ENCODE peak calls at places on chromosomes 3 and 15, in ten cellular contexts. One of them, this sample, is unnamed.

GRCh38 chr3:114900908-114901307 is 246.2 kb downstream of the ZBTB20 start:
- DNase-seq in lower lobe of right lung: no peak
- DNase-seq in heart right ventricle: no peak
- DNase-seq in HepG2: no peak
- DNase-seq in transverse colon: no peak
- DNase-seq in foreskin fibroblast: no peak
- DNase-seq in colonic mucosa: no peak
- DNase-seq in suprapubic skin: no peak
- DNase-seq in fibroblast of the aortic adventitia: no peak
- DNase-seq in MM.1S: no peak
- DNase-seq in this sample: no peak

GRCh38 chr15:56996093-56996492 is 77.6 kb downstream of the TCF12 start:
- DNase-seq in foreskin fibroblast: no peak
- DNase-seq in heart right ventricle: no peak
- DNase-seq in transverse colon: no peak
- DNase-seq in suprapubic skin: no peak
- DNase-seq in HepG2: no peak
- DNase-seq in colonic mucosa: no peak
- DNase-seq in MM.1S: no peak
- DNase-seq in fibroblast of the aortic adventitia: peak; percentile 69
- DNase-seq in lower lobe of right lung: no peak
- DNase-seq in this sample: no peak

GRCh38 chr3:48236531-48236930 is 4.4 kb upstream of the ZNF589 start:
- DNase-seq in heart right ventricle: no peak
- DNase-seq in lower lobe of right lung: no peak
- DNase-seq in MM.1S: no peak
- DNase-seq in suprapubic skin: no peak
- DNase-seq in fibroblast of the aortic adventitia: no peak
- DNase-seq in transverse colon: no peak
- DNase-seq in colonic mucosa: no peak
- DNase-seq in foreskin fibroblast: no peak
- DNase-seq in HepG2: peak; percentile 54
- DNase-seq in this sample: no peak

GRCh38 chr3:195224156-195224979 is 46.6 kb downstream of the XXYLT1 start:
- DNase-seq in lower lobe of right lung: no peak
- DNase-seq in transverse colon: no peak
- DNase-seq in colonic mucosa: no peak
- DNase-seq in suprapubic skin: peak; percentile 57
- DNase-seq in heart right ventricle: no peak
- DNase-seq in HepG2: no peak
- DNase-seq in fibroblast of the aortic adventitia: no peak
- DNase-seq in MM.1S: peak; percentile 0
- DNase-seq in foreskin fibroblast: no peak
- DNase-seq in this sample: peak; percentile 31

GRCh38 chr3:112357888-112358287 is 24.9 kb downstream of the CD200 start:
- DNase-seq in fibroblast of the aortic adventitia: peak; percentile 36
- DNase-seq in MM.1S: no peak
- DNase-seq in colonic mucosa: no peak
- DNase-seq in transverse colon: no peak
- DNase-seq in HepG2: no peak
- DNase-seq in suprapubic skin: no peak
- DNase-seq in foreskin fibroblast: no peak
- DNase-seq in heart right ventricle: no peak
- DNase-seq in lower lobe of right lung: no peak
- DNase-seq in this sample: no peak

GRCh38 chr15:55694652-55695150 is 48.3 kb downstream of the PRTG start:
- DNase-seq in fibroblast of the aortic adventitia: no peak
- DNase-seq in transverse colon: no peak
- DNase-seq in suprapubic skin: no peak
- DNase-seq in colonic mucosa: peak; percentile 42
- DNase-seq in HepG2: no peak
- DNase-seq in lower lobe of right lung: no peak
- DNase-seq in MM.1S: no peak
- DNase-seq in foreskin fibroblast: peak; percentile 16
- DNase-seq in heart right ventricle: no peak
- DNase-seq in this sample: peak; percentile 69

GRCh38 chr3:99532246-99532645 is 106.1 kb upstream of the COL8A1 start:
- DNase-seq in suprapubic skin: no peak
- DNase-seq in HepG2: peak; percentile 29
- DNase-seq in MM.1S: no peak
- DNase-seq in foreskin fibroblast: peak; percentile 27
- DNase-seq in heart right ventricle: no peak
- DNase-seq in lower lobe of right lung: no peak
- DNase-seq in fibroblast of the aortic adventitia: peak; percentile 78
- DNase-seq in colonic mucosa: peak; percentile 49
- DNase-seq in transverse colon: peak; percentile 37
- DNase-seq in this sample: peak; percentile 80

GRCh38 chr15:48176097-48176496 is 2.0 kb downstream of the MYEF2 start:
- DNase-seq in heart right ventricle: no peak
- DNase-seq in lower lobe of right lung: no peak
- DNase-seq in foreskin fibroblast: no peak
- DNase-seq in MM.1S: no peak
- DNase-seq in transverse colon: no peak
- DNase-seq in colonic mucosa: no peak
- DNase-seq in suprapubic skin: no peak
- DNase-seq in fibroblast of the aortic adventitia: no peak
- DNase-seq in HepG2: no peak
- DNase-seq in this sample: peak; percentile 17

DNA sequence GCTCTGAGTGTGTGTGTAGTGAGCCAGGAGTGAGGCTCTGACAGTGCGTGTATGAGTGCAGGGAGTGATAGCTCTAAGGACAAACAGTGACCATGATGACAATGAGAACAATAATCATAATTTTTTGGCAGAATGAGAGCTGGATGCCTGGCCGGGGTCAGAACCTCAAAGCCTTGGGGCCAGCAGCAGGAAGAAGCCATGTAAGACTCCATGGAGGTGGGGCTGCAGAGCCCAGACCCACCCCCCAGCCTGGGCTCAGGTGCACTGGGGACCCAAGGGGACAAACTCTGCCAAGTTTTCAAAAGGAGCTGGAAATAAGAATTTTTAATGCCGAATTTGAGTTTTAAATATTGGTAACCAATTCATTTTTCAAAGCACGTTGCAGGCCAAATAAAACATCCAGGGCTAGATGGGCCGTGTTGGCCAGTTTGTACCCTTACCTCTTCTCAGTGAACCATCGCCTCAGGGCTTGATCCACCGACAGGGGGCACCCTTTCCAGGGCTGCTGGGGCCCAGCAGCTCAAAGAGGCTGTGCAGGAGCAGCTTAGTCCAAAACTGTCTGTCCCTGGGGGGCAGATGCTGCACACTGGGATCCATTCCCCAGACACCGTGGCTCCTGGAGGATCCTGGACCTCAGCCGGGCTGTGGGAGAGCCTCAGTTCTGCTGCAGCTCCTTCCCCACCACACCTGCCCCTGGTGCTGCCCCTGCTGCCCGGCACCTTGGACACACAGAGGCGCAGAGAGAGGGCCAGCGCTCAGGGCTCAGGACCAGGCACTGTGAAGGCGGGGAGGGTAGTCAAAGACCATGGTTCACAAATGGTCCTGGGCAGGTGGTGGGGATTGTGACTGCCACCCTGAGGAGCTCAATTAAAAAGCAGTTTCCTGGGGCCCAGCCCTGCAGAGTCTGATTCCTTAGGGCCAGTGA is 86.1 kb upstream of the PRR20G start:
- DNase-seq in suprapubic skin: peak; percentile 59
- DNase-seq in heart right ventricle: no peak
- DNase-seq in lower lobe of right lung: no peak
- DNase-seq in HepG2: no peak
- DNase-seq in foreskin fibroblast: no peak
- DNase-seq in fibroblast of the aortic adventitia: peak; percentile 1
- DNase-seq in MM.1S: no peak
- DNase-seq in transverse colon: peak; percentile 20
- DNase-seq in colonic mucosa: peak; percentile 29
- DNase-seq in this sample: no peak
- TF ChIP-seq CTCF in suprapubic skin: no peak
- TF ChIP-seq CTCF in heart right ventricle: peak; percentile 11
- TF ChIP-seq CTCF in lower lobe of right lung: peak; percentile 49
- TF ChIP-seq CTCF in HepG2: peak; percentile 50
- TF ChIP-seq CTCF in foreskin fibroblast: peak; percentile 27
- TF ChIP-seq CTCF in fibroblast of the aortic adventitia: peak; percentile 45
- TF ChIP-seq CTCF in MM.1S: peak; percentile 50
- TF ChIP-seq CTCF in transverse colon: no peak
- TF ChIP-seq CTCF in colonic mucosa: no peak
- TF ChIP-seq CTCF in this sample: peak; percentile 21

GRCh38 chr15:45704329-45705249 is 69.8 kb downstream of the SQOR start:
- DNase-seq in suprapubic skin: no peak
- DNase-seq in lower lobe of right lung: no peak
- DNase-seq in foreskin fibroblast: no peak
- DNase-seq in HepG2: no peak
- DNase-seq in fibroblast of the aortic adventitia: peak; percentile 39
- DNase-seq in transverse colon: peak; percentile 18
- DNase-seq in heart right ventricle: peak; percentile 21
- DNase-seq in colonic mucosa: peak; percentile 73
- DNase-seq in MM.1S: no peak
- DNase-seq in this sample: peak; percentile 16

GRCh38 chr15:45705510-45706473 is 71.0 kb downstream of the SQOR start:
- DNase-seq in suprapubic skin: no peak
- DNase-seq in heart right ventricle: peak; percentile 47
- DNase-seq in transverse colon: peak; percentile 83
- DNase-seq in fibroblast of the aortic adventitia: peak; percentile 90
- DNase-seq in MM.1S: peak; percentile 82
- DNase-seq in HepG2: peak; percentile 68
- DNase-seq in colonic mucosa: peak; percentile 87
- DNase-seq in foreskin fibroblast: peak; percentile 80
- DNase-seq in lower lobe of right lung: peak; percentile 69
- DNase-seq in this sample: peak; percentile 89

GRCh38 chr15:45701108-45701507 is 66.3 kb downstream of the SQOR start:
- DNase-seq in colonic mucosa: no peak
- DNase-seq in heart right ventricle: no peak
- DNase-seq in suprapubic skin: no peak
- DNase-seq in fibroblast of the aortic adventitia: no peak
- DNase-seq in MM.1S: no peak
- DNase-seq in lower lobe of right lung: no peak
- DNase-seq in transverse colon: no peak
- DNase-seq in foreskin fibroblast: no peak
- DNase-seq in HepG2: no peak
- DNase-seq in this sample: no peak

GRCh38 chr15:45702041-45702440 is 67.2 kb downstream of the SQOR start:
- DNase-seq in suprapubic skin: no peak
- DNase-seq in fibroblast of the aortic adventitia: no peak
- DNase-seq in foreskin fibroblast: no peak
- DNase-seq in colonic mucosa: no peak
- DNase-seq in transverse colon: no peak
- DNase-seq in HepG2: no peak
- DNase-seq in MM.1S: no peak
- DNase-seq in lower lobe of right lung: no peak
- DNase-seq in heart right ventricle: no peak
- DNase-seq in this sample: no peak

GRCh38 chr15:45703670-45704328 is 69.0 kb downstream of the SQOR start:
- DNase-seq in lower lobe of right lung: no peak
- DNase-seq in fibroblast of the aortic adventitia: no peak
- DNase-seq in foreskin fibroblast: no peak
- DNase-seq in suprapubic skin: no peak
- DNase-seq in heart right ventricle: no peak
- DNase-seq in MM.1S: no peak
- DNase-seq in colonic mucosa: no peak
- DNase-seq in transverse colon: no peak
- DNase-seq in HepG2: no peak
- DNase-seq in this sample: no peak
- H3K4me3 ChIP-seq in lower lobe of right lung: peak overlapping the region; percentile 54
- H3K4me3 ChIP-seq in fibroblast of the aortic adventitia: no peak overlapping the region
- H3K4me3 ChIP-seq in foreskin fibroblast: peak overlapping the region; percentile 66
- H3K4me3 ChIP-seq in suprapubic skin: peak overlapping the region; percentile 60
- H3K4me3 ChIP-seq in heart right ventricle: peak overlapping the region; percentile 56
- H3K4me3 ChIP-seq in MM.1S: no peak overlapping the region
- H3K4me3 ChIP-seq in colonic mucosa: peak overlapping the region; percentile 41
- H3K4me3 ChIP-seq in transverse colon: peak overlapping the region; percentile 64
- H3K4me3 ChIP-seq in HepG2: no peak overlapping the region
- H3K4me3 ChIP-seq in this sample: peak overlapping the region; percentile 59

DNA sequence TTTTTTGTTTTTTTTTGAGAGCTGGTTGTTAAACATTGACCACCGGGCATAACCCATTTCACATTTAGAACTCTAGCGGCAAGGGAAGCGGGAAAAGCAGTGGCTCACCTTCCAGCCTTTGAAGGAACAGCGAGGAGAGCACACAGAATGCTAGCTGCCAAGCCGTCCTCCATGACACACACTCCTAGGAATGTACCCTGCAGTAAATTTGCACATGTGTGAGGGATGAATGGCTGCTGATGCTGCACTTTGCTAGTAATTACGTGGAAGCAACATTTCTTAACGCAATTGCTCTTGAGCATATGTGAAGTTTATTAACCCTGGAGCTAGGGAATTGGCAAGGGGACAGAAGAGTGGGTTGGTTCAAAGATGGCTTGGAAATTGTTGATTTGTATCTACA is 123.7 kb downstream of the CHSY1 start:
- DNase-seq in colonic mucosa: no peak
- DNase-seq in foreskin fibroblast: peak; percentile 92
- DNase-seq in HepG2: no peak
- DNase-seq in transverse colon: no peak
- DNase-seq in heart right ventricle: no peak
- DNase-seq in suprapubic skin: no peak
- DNase-seq in fibroblast of the aortic adventitia: peak; percentile 97
- DNase-seq in MM.1S: no peak
- DNase-seq in lower lobe of right lung: no peak
- DNase-seq in this sample: peak; percentile 93
- TF ChIP-seq CTCF in colonic mucosa: no peak
- TF ChIP-seq CTCF in foreskin fibroblast: no peak
- TF ChIP-seq CTCF in HepG2: no peak
- TF ChIP-seq CTCF in transverse colon: no peak
- TF ChIP-seq CTCF in heart right ventricle: no peak
- TF ChIP-seq CTCF in suprapubic skin: no peak
- TF ChIP-seq CTCF in fibroblast of the aortic adventitia: no peak
- TF ChIP-seq CTCF in MM.1S: no peak
- TF ChIP-seq CTCF in lower lobe of right lung: no peak
- TF ChIP-seq CTCF in this sample: no peak

GRCh38 chr3:15645246-15645645 is 43.7 kb downstream of the BTD start:
- DNase-seq in HepG2: no peak
- DNase-seq in transverse colon: no peak
- DNase-seq in colonic mucosa: no peak
- DNase-seq in heart right ventricle: no peak
- DNase-seq in suprapubic skin: no peak
- DNase-seq in fibroblast of the aortic adventitia: no peak
- DNase-seq in lower lobe of right lung: no peak
- DNase-seq in MM.1S: no peak
- DNase-seq in foreskin fibroblast: no peak
- DNase-seq in this sample: no peak

GRCh38 chr3:15647629-15648167 is 46.2 kb downstream of the BTD start:
- DNase-seq in fibroblast of the aortic adventitia: peak; percentile 97
- DNase-seq in transverse colon: peak; percentile 54
- DNase-seq in heart right ventricle: no peak
- DNase-seq in lower lobe of right lung: no peak
- DNase-seq in colonic mucosa: peak; percentile 32
- DNase-seq in HepG2: no peak
- DNase-seq in suprapubic skin: no peak
- DNase-seq in foreskin fibroblast: peak; percentile 89
- DNase-seq in MM.1S: peak; percentile 95
- DNase-seq in this sample: peak; percentile 98

GRCh38 chr3:15646924-15647511 is 45.5 kb downstream of the BTD start:
- DNase-seq in foreskin fibroblast: peak; percentile 99
- DNase-seq in lower lobe of right lung: no peak
- DNase-seq in heart right ventricle: peak; percentile 53
- DNase-seq in MM.1S: peak; percentile 73
- DNase-seq in colonic mucosa: no peak
- DNase-seq in fibroblast of the aortic adventitia: peak; percentile 100
- DNase-seq in transverse colon: no peak
- DNase-seq in HepG2: no peak
- DNase-seq in suprapubic skin: peak; percentile 84
- DNase-seq in this sample: peak; percentile 99

GRCh38 chr3:15649341-15649740 is 47.8 kb downstream of the BTD start:
- DNase-seq in colonic mucosa: no peak
- DNase-seq in MM.1S: no peak
- DNase-seq in fibroblast of the aortic adventitia: no peak
- DNase-seq in transverse colon: no peak
- DNase-seq in foreskin fibroblast: no peak
- DNase-seq in lower lobe of right lung: no peak
- DNase-seq in suprapubic skin: no peak
- DNase-seq in HepG2: no peak
- DNase-seq in heart right ventricle: no peak
- DNase-seq in this sample: no peak

DNA sequence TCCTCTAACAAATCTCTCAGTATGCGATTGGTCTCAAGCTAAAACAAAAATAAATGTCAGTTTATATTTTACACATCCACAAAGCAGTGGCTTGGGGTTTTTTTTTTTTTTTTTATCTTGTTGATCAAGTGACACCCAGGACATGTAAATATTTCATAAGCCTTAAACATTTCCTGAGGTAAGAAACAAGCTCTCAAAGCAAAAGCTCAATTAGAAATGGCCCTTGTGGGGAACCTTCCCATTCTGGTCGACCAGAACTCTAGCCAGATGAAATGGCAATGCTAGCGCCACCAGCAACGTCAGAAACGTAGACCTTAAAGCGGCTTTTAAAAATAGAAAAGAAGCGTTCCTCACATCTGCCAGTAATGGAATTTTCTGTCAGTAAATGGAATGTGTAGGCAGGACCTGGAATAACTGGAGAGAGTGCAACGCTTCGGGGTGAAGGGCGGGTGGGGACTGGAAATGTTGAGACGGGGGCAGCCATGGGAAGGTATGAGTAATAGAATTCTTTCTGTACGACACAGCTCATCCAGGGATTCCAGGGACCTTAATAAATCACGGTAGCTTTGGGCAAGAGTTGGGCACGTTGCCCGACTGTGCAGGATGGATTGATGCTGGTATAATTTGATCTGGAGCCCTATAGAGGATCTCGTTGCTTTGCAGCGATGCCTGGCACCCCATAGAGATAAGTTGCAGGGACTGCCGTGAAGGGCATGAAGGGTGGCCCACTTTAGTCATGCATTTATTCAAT is 44.4 kb downstream of the BTD start:
- DNase-seq in MM.1S: no peak
- DNase-seq in transverse colon: no peak
- DNase-seq in colonic mucosa: no peak
- DNase-seq in fibroblast of the aortic adventitia: peak; percentile 92
- DNase-seq in foreskin fibroblast: peak; percentile 84
- DNase-seq in lower lobe of right lung: no peak
- DNase-seq in heart right ventricle: no peak
- DNase-seq in suprapubic skin: no peak
- DNase-seq in HepG2: no peak
- DNase-seq in this sample: peak; percentile 92
- H3K4me3 ChIP-seq in MM.1S: no peak overlapping the region
- H3K4me3 ChIP-seq in transverse colon: no peak overlapping the region
- H3K4me3 ChIP-seq in colonic mucosa: no peak overlapping the region
- H3K4me3 ChIP-seq in fibroblast of the aortic adventitia: no peak overlapping the region
- H3K4me3 ChIP-seq in foreskin fibroblast: no peak overlapping the region
- H3K4me3 ChIP-seq in lower lobe of right lung: no peak overlapping the region
- H3K4me3 ChIP-seq in heart right ventricle: no peak overlapping the region
- H3K4me3 ChIP-seq in suprapubic skin: no peak overlapping the region
- H3K4me3 ChIP-seq in HepG2: no peak overlapping the region
- H3K4me3 ChIP-seq in this sample: no peak overlapping the region